ENCODE peak calls at places on chromosomes 5 and 9, in five cellular contexts. One of them, this sample, is unnamed.

GRCh38 chr5:174504266-174504726 is 220.1 kb upstream of the MSX2 start:
- DNase-seq in cardiac muscle cell: peak
- DNase-seq in heart left ventricle: no peak
- DNase-seq in heart right ventricle: no peak
- DNase-seq in astrocyte of the spinal cord: no peak
- DNase-seq in this sample: no peak

GRCh38 chr9:27193886-27194285 is 84.9 kb downstream of the TEK start:
- DNase-seq in cardiac muscle cell: no peak
- DNase-seq in heart left ventricle: no peak
- DNase-seq in heart right ventricle: no peak
- DNase-seq in astrocyte of the spinal cord: no peak
- DNase-seq in this sample: no peak

GRCh38 chr9:92191801-92192200 is 76.6 kb upstream of the SPTLC1 start:
- DNase-seq in cardiac muscle cell: peak
- DNase-seq in heart left ventricle: no peak
- DNase-seq in heart right ventricle: no peak
- DNase-seq in astrocyte of the spinal cord: peak
- DNase-seq in this sample: no peak

GRCh38 chr5:91312698-91313097 is 70.4 kb downstream of the ARRDC3 start:
- DNase-seq in cardiac muscle cell: no peak
- DNase-seq in heart left ventricle: no peak
- DNase-seq in heart right ventricle: no peak
- DNase-seq in astrocyte of the spinal cord: no peak
- DNase-seq in this sample: no peak

GRCh38 chr5:154278908-154279307 is 88.4 kb downstream of the GALNT10 start:
- DNase-seq in cardiac muscle cell: no peak
- DNase-seq in heart left ventricle: no peak
- DNase-seq in heart right ventricle: no peak
- DNase-seq in astrocyte of the spinal cord: peak
- DNase-seq in this sample: no peak

GRCh38 chr9:4832786-4833579 is 40.2 kb downstream of the RCL1 start:
- DNase-seq in cardiac muscle cell: peak
- DNase-seq in heart left ventricle: no peak
- DNase-seq in heart right ventricle: no peak
- DNase-seq in astrocyte of the spinal cord: peak
- DNase-seq in this sample: no peak

GRCh38 chr5:173795601-173796000 is 92.5 kb upstream of the CPEB4 start:
- DNase-seq in cardiac muscle cell: no peak
- DNase-seq in heart left ventricle: no peak
- DNase-seq in heart right ventricle: no peak
- DNase-seq in astrocyte of the spinal cord: no peak
- DNase-seq in this sample: no peak

GRCh38 chr9:91059713-91060112 is 258.1 kb downstream of the SYK start:
- DNase-seq in cardiac muscle cell: no peak
- DNase-seq in heart left ventricle: no peak
- DNase-seq in heart right ventricle: no peak
- DNase-seq in astrocyte of the spinal cord: peak
- DNase-seq in this sample: no peak

GRCh38 chr9:35029852-35030251 is 40.3 kb downstream of the DNAJB5 start:
- DNase-seq in cardiac muscle cell: peak
- DNase-seq in heart left ventricle: no peak
- DNase-seq in heart right ventricle: no peak
- DNase-seq in astrocyte of the spinal cord: no peak
- DNase-seq in this sample: no peak

GRCh38 chr5:144036476-144036875 is 134.0 kb downstream of the YIPF5 start:
- DNase-seq in cardiac muscle cell: no peak
- DNase-seq in heart left ventricle: no peak
- DNase-seq in heart right ventricle: no peak
- DNase-seq in astrocyte of the spinal cord: no peak
- DNase-seq in this sample: no peak

GRCh38 chr9:124285490-124285889 is 27.7 kb downstream of the NEK6 start:
- DNase-seq in cardiac muscle cell: no peak
- DNase-seq in heart left ventricle: no peak
- DNase-seq in heart right ventricle: no peak
- DNase-seq in astrocyte of the spinal cord: no peak
- DNase-seq in this sample: no peak

GRCh38 chr9:97321681-97322080 is 14.2 kb downstream of the CCDC180 start:
- DNase-seq in cardiac muscle cell: peak
- DNase-seq in heart left ventricle: no peak
- DNase-seq in heart right ventricle: no peak
- DNase-seq in astrocyte of the spinal cord: no peak
- DNase-seq in this sample: no peak

GRCh38 chr5:75465480-75465879 is 45.9 kb downstream of the CERT1 start:
- DNase-seq in cardiac muscle cell: peak
- DNase-seq in heart left ventricle: no peak
- DNase-seq in heart right ventricle: no peak
- DNase-seq in astrocyte of the spinal cord: peak
- DNase-seq in this sample: no peak

GRCh38 chr5:86175224-86175623 is 442.5 kb upstream of the COX7C start:
- DNase-seq in cardiac muscle cell: no peak
- DNase-seq in heart left ventricle: no peak
- DNase-seq in heart right ventricle: no peak
- DNase-seq in astrocyte of the spinal cord: no peak
- DNase-seq in this sample: no peak

GRCh38 chr9:132214027-132214622 is 52.3 kb downstream of the NTNG2 start:
- DNase-seq in cardiac muscle cell: peak
- DNase-seq in heart left ventricle: peak
- DNase-seq in heart right ventricle: peak
- DNase-seq in astrocyte of the spinal cord: peak
- DNase-seq in this sample: peak

GRCh38 chr9:131668439-131669233 is 71.2 kb downstream of the RAPGEF1 start:
- DNase-seq in cardiac muscle cell: peak
- DNase-seq in heart left ventricle: peak
- DNase-seq in heart right ventricle: no peak
- DNase-seq in astrocyte of the spinal cord: peak
- DNase-seq in this sample: peak

GRCh38 chr9:81804306-81804705 is 115.0 kb upstream of the TLE1 start:
- DNase-seq in cardiac muscle cell: no peak
- DNase-seq in heart left ventricle: no peak
- DNase-seq in heart right ventricle: no peak
- DNase-seq in astrocyte of the spinal cord: no peak
- DNase-seq in this sample: no peak

GRCh38 chr9:122402403-122403268 is 31.8 kb downstream of the PTGS1 start:
- DNase-seq in cardiac muscle cell: peak
- DNase-seq in heart left ventricle: no peak
- DNase-seq in heart right ventricle: no peak
- DNase-seq in astrocyte of the spinal cord: peak
- DNase-seq in this sample: no peak

GRCh38 chr9:89440046-89440445 is 57.9 kb downstream of the SEMA4D start:
- DNase-seq in cardiac muscle cell: no peak
- DNase-seq in heart left ventricle: no peak
- DNase-seq in heart right ventricle: no peak
- DNase-seq in astrocyte of the spinal cord: no peak
- DNase-seq in this sample: no peak

GRCh38 chr9:89436963-89437625 is 60.8 kb downstream of the SEMA4D start:
- DNase-seq in cardiac muscle cell: no peak
- DNase-seq in heart left ventricle: no peak
- DNase-seq in heart right ventricle: no peak
- DNase-seq in astrocyte of the spinal cord: no peak
- DNase-seq in this sample: peak

GRCh38 chr9:89439571-89439970 is 58.3 kb downstream of the SEMA4D start:
- DNase-seq in cardiac muscle cell: no peak
- DNase-seq in heart left ventricle: no peak
- DNase-seq in heart right ventricle: no peak
- DNase-seq in astrocyte of the spinal cord: no peak
- DNase-seq in this sample: no peak

GRCh38 chr9:89437772-89438171 is 60.1 kb downstream of the SEMA4D start:
- DNase-seq in cardiac muscle cell: no peak
- DNase-seq in heart left ventricle: no peak
- DNase-seq in heart right ventricle: no peak
- DNase-seq in astrocyte of the spinal cord: no peak
- DNase-seq in this sample: no peak

DNA sequence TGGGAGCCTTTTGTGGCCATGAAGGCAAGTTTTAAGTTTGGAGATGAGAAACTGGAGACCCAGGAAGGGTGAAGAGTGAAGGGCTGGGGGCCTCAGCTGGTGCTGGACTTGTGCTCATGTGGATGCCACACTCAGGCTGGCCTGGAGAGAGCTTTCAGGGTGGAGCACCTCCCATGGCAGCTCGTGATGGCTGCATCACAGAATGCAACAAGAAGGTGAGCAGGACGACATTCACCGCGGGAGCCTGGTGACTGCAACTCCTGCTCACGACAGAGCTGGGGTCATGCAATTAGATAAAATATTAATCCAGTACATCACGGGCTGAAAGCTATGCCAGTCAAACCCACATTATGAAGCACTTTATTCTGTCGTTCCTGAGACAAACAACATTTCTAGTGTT is 59.7 kb downstream of the SEMA4D start:
- DNase-seq in cardiac muscle cell: no peak
- DNase-seq in heart left ventricle: no peak
- DNase-seq in heart right ventricle: no peak
- DNase-seq in astrocyte of the spinal cord: no peak
- DNase-seq in this sample: no peak
- H3K4me3 ChIP-seq in cardiac muscle cell: no peak
- H3K4me3 ChIP-seq in heart left ventricle: no peak
- H3K4me3 ChIP-seq in heart right ventricle: no peak
- H3K4me3 ChIP-seq in astrocyte of the spinal cord: no peak
- H3K4me3 ChIP-seq in this sample: no peak

GRCh38 chr5:58069016-58069705 is 390.7 kb downstream of the PLK2 start:
- DNase-seq in cardiac muscle cell: no peak
- DNase-seq in heart left ventricle: no peak
- DNase-seq in heart right ventricle: no peak
- DNase-seq in astrocyte of the spinal cord: no peak
- DNase-seq in this sample: peak
- H3K4me3 ChIP-seq in cardiac muscle cell: no peak
- H3K4me3 ChIP-seq in heart left ventricle: no peak
- H3K4me3 ChIP-seq in heart right ventricle: no peak
- H3K4me3 ChIP-seq in astrocyte of the spinal cord: no peak
- H3K4me3 ChIP-seq in this sample: no peak

GRCh38 chr5:146877783-146878470 is 630 bp downstream of the PPP2R2B start:
- DNase-seq in cardiac muscle cell: peak
- DNase-seq in heart left ventricle: no peak
- DNase-seq in heart right ventricle: no peak
- DNase-seq in astrocyte of the spinal cord: peak
- DNase-seq in this sample: peak

GRCh38 chr5:146878471-146879172 is at the start of gene PPP2R2B:
- DNase-seq in cardiac muscle cell: peak
- DNase-seq in heart left ventricle: no peak
- DNase-seq in heart right ventricle: peak
- DNase-seq in astrocyte of the spinal cord: peak
- DNase-seq in this sample: peak

GRCh38 chr5:146880985-146881384 is 2.4 kb upstream of the PPP2R2B start:
- DNase-seq in cardiac muscle cell: no peak
- DNase-seq in heart left ventricle: no peak
- DNase-seq in heart right ventricle: no peak
- DNase-seq in astrocyte of the spinal cord: no peak
- DNase-seq in this sample: no peak

GRCh38 chr5:146873186-146873917 is 5.2 kb downstream of the PPP2R2B start:
- DNase-seq in cardiac muscle cell: peak
- DNase-seq in heart left ventricle: no peak
- DNase-seq in heart right ventricle: no peak
- DNase-seq in astrocyte of the spinal cord: peak
- DNase-seq in this sample: no peak

DNA sequence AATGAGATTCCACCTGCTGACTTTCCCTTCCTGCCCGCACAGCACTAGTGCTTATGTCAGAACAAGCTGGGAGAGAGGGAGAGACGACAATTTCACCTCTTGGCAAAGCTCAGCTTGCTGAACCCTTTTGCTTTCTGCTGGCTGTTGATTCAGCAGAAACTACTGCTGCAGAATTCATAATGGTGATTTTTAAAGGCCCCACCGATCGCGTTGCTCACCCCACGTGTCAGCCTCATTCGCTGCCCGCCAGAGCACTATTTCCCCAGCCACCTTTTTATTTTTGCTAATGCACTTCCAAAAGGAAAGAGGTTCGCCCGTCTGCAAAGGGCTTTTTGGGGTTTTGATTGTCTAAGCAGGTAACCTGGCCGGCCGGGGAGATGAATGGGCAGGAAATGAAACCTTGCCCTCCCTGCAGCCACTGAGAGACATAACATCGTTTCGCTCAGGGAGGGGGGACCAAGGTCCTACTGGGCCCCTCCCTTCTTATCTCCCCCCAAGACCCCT is 1.3 kb downstream of the PPP2R2B start:
- DNase-seq in cardiac muscle cell: no peak
- DNase-seq in heart left ventricle: no peak
- DNase-seq in heart right ventricle: no peak
- DNase-seq in astrocyte of the spinal cord: no peak
- DNase-seq in this sample: no peak
- H3K4me3 ChIP-seq in cardiac muscle cell: peak
- H3K4me3 ChIP-seq in heart left ventricle: peak
- H3K4me3 ChIP-seq in heart right ventricle: peak
- H3K4me3 ChIP-seq in astrocyte of the spinal cord: peak
- H3K4me3 ChIP-seq in this sample: peak

DNA sequence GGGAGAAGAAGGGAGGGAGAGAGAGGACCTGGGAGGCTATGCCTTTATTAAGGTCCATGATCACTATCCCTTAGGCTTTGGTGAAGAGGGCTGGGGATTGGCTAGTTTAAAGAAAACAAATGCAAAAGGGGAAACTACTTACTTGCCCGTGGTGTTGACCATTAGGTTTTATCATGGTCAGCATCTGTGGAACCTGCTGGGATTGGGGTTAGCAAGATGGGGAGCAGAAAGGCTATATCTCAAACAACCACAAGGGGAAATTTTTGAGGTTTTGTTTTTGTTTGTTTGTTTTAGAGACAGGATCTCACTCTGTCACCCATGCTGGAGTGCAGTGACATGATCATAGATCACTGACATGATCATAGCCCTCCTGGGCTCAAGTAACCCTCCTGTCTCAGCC is 9.0 kb upstream of the RAD23B start:
- DNase-seq in cardiac muscle cell: no peak
- DNase-seq in heart left ventricle: no peak
- DNase-seq in heart right ventricle: no peak
- DNase-seq in astrocyte of the spinal cord: no peak
- DNase-seq in this sample: no peak
- H3K4me3 ChIP-seq in cardiac muscle cell: no peak
- H3K4me3 ChIP-seq in heart left ventricle: no peak
- H3K4me3 ChIP-seq in heart right ventricle: no peak
- H3K4me3 ChIP-seq in astrocyte of the spinal cord: no peak
- H3K4me3 ChIP-seq in this sample: no peak

GRCh38 chr5:180090098-180090768 is 18.7 kb upstream of the RNF130 start:
- DNase-seq in cardiac muscle cell: peak
- DNase-seq in heart left ventricle: peak
- DNase-seq in heart right ventricle: peak
- DNase-seq in astrocyte of the spinal cord: peak
- DNase-seq in this sample: peak
- H3K4me3 ChIP-seq in cardiac muscle cell: peak
- H3K4me3 ChIP-seq in heart left ventricle: peak
- H3K4me3 ChIP-seq in heart right ventricle: peak
- H3K4me3 ChIP-seq in astrocyte of the spinal cord: peak
- H3K4me3 ChIP-seq in this sample: peak